ENCODE peak calls at places on chromosomes 4 and X, in four cellular contexts. N, J, Q and S are unnamed samples.

GRCh38 chr4:6194458-6195195 is 5.7 kb downstream of the JAKMIP1 start:
- DNase-seq in N (no peak), J (no peak), Q (no peak), S (no peak)

GRCh38 chr4:19236473-19236872 is 1015.2 kb upstream of the SLIT2 start:
- DNase-seq in N (no peak), J (no peak), Q (no peak), S (no peak)

GRCh38 chr4:25443851-25444250 is 66.8 kb downstream of the ANAPC4 start:
- DNase-seq in N (no peak), J (no peak), Q (no peak), S (no peak)

GRCh38 chr4:109801895-109802319 is at the start of gene CFI:
- DNase-seq in N (peak; percentile 95), J (peak; percentile 44), Q (no peak), S (no peak)

GRCh38 chr4:53309321-53310020 is 56.4 kb downstream of the SCFD2 start:
- DNase-seq in N (no peak), J (no peak), Q (no peak), S (no peak)

GRCh38 chr4:83599183-83599582 is 63.3 kb downstream of the GPAT3 start:
- DNase-seq in N (peak; percentile 27), J (no peak), Q (no peak), S (peak; percentile 63)

GRCh38 chrX:133045986-133046385 is 50.9 kb downstream of the USP26 start:
- DNase-seq in N (peak; percentile 2), J (peak; percentile 9), Q (no peak), S (peak; percentile 51)

GRCh38 chr4:158302076-158302866 is 92.0 kb downstream of the TMEM144 start:
- DNase-seq in N (no peak), J (no peak), Q (no peak), S (no peak)

GRCh38 chr4:94127707-94128328 is 79.8 kb upstream of the SMARCAD1 start:
- DNase-seq in N (peak; percentile 30), J (peak; percentile 20), Q (peak; percentile 47), S (peak; percentile 74)

GRCh38 chr4:169151671-169152070 is 119.1 kb downstream of the SH3RF1 start:
- DNase-seq in N (no peak), J (no peak), Q (no peak), S (no peak)

GRCh38 chr4:21979196-21979595 is 30.6 kb upstream of the KCNIP4 start:
- DNase-seq in N (no peak), J (no peak), Q (no peak), S (no peak)

GRCh38 chr4:8305851-8306361 is 36.4 kb downstream of the HTRA3 start:
- DNase-seq in N (no peak), J (no peak), Q (no peak), S (peak; percentile 28)

GRCh38 chr4:166460769-166461550 is 587.9 kb downstream of the TLL1 start:
- DNase-seq in N (no peak), J (no peak), Q (no peak), S (no peak)

GRCh38 chr4:182555997-182556418 is 312.8 kb downstream of the TENM3 start:
- DNase-seq in N (no peak), J (peak; percentile 3), Q (no peak), S (peak; percentile 86)

GRCh38 chr4:123599920-123600394 is 203.4 kb downstream of the SPRY1 start:
- DNase-seq in N (peak; percentile 98), J (no peak), Q (no peak), S (peak; percentile 73)

GRCh38 chr4:41877020-41877796 is 58.0 kb upstream of the TMEM33 start:
- DNase-seq in N (no peak), J (no peak), Q (no peak), S (peak; percentile 36)

GRCh38 chr4:157564771-157565170 is 344.2 kb downstream of the GRIA2 start:
- DNase-seq in N (no peak), J (no peak), Q (no peak), S (no peak)

GRCh38 chrX:104104676-104105075 is 7.6 kb upstream of the ZCCHC18 start:
- DNase-seq in N (no peak), J (no peak), Q (no peak), S (no peak)

GRCh38 chrX:87924619-87925018 is 407.0 kb downstream of the KLHL4 start:
- DNase-seq in N (no peak), J (no peak), Q (no peak), S (no peak)

GRCh38 chrX:47143894-47144625 is 442 bp downstream of the NDUFB11 start:
- DNase-seq in N (no peak), J (peak; percentile 55), Q (peak; percentile 22), S (peak; percentile 59)

GRCh38 chr4:155403886-155404285 is 27.1 kb upstream of the MAP9 start:
- DNase-seq in N (no peak), J (peak; percentile 3), Q (peak; percentile 41), S (peak; percentile 56)

GRCh38 chr4:17578482-17578891 is 1.5 kb downstream of the LAP3 start:
- DNase-seq in N (no peak), J (peak; percentile 45), Q (no peak), S (no peak)

GRCh38 chr4:3384771-3385701 is 56.7 kb upstream of the HGFAC start:
- DNase-seq in N (peak; percentile 35), J (no peak), Q (no peak), S (no peak)

GRCh38 chr4:21512351-21512750 is 436.2 kb downstream of the KCNIP4 start:
- DNase-seq in N (no peak), J (peak; percentile 12), Q (peak; percentile 33), S (peak; percentile 80)

GRCh38 chr4:76035799-76036389 is at the start of gene CXCL11:
- DNase-seq in N (no peak), J (no peak), Q (no peak), S (no peak)

GRCh38 chr4:78774395-78774794 is 1.8 kb upstream of the BMP2K start:
- DNase-seq in N (no peak), J (no peak), Q (no peak), S (no peak)

GRCh38 chr4:128410037-128410436 is 122.4 kb upstream of the PGRMC2 start:
- DNase-seq in N (no peak), J (no peak), Q (no peak), S (no peak)